ENCODE peak calls at places on chromosome 7, in eight cellular contexts. One of them, this sample, is unnamed.

GRCh38 chr7:1567082-1567771 is 2.6 kb downstream of the PSMG3 start:
- DNase-seq in posterior vena cava: no peak
- DNase-seq in body of pancreas: no peak
- DNase-seq in stimulated activated CD8-positive, alpha-beta memory T cell treated with anti-CD3 and anti-CD28 coated beads, Interleukin-4, amount 100 ng/mL, for 48 hours: no peak
- DNase-seq in CD4-positive, alpha-beta T cell: no peak
- DNase-seq in AG04449: no peak
- DNase-seq in lower leg skin: peak
- DNase-seq in epithelial cell of proximal tubule: peak
- DNase-seq in this sample: no peak

GRCh38 chr7:49112647-49113046 is 188.3 kb downstream of the CDC14C start:
- DNase-seq in posterior vena cava: no peak
- DNase-seq in body of pancreas: no peak
- DNase-seq in stimulated activated CD8-positive, alpha-beta memory T cell treated with anti-CD3 and anti-CD28 coated beads, Interleukin-4, amount 100 ng/mL, for 48 hours: no peak
- DNase-seq in CD4-positive, alpha-beta T cell: no peak
- DNase-seq in AG04449: no peak
- DNase-seq in lower leg skin: no peak
- DNase-seq in epithelial cell of proximal tubule: no peak
- DNase-seq in this sample: no peak

GRCh38 chr7:100137851-100138760 is 10.6 kb upstream of the LAMTOR4 start:
- DNase-seq in posterior vena cava: no peak
- DNase-seq in body of pancreas: no peak
- DNase-seq in stimulated activated CD8-positive, alpha-beta memory T cell treated with anti-CD3 and anti-CD28 coated beads, Interleukin-4, amount 100 ng/mL, for 48 hours: no peak
- DNase-seq in CD4-positive, alpha-beta T cell: no peak
- DNase-seq in AG04449: no peak
- DNase-seq in lower leg skin: no peak
- DNase-seq in epithelial cell of proximal tubule: no peak
- DNase-seq in this sample: no peak

GRCh38 chr7:6273917-6274630 is 1.6 kb upstream of the CYTH3 start:
- DNase-seq in posterior vena cava: no peak
- DNase-seq in body of pancreas: no peak
- DNase-seq in stimulated activated CD8-positive, alpha-beta memory T cell treated with anti-CD3 and anti-CD28 coated beads, Interleukin-4, amount 100 ng/mL, for 48 hours: no peak
- DNase-seq in CD4-positive, alpha-beta T cell: no peak
- DNase-seq in AG04449: no peak
- DNase-seq in lower leg skin: peak
- DNase-seq in epithelial cell of proximal tubule: no peak
- DNase-seq in this sample: no peak

GRCh38 chr7:85695041-85695990 is 508.5 kb upstream of the SEMA3D start:
- DNase-seq in posterior vena cava: no peak
- DNase-seq in body of pancreas: no peak
- DNase-seq in stimulated activated CD8-positive, alpha-beta memory T cell treated with anti-CD3 and anti-CD28 coated beads, Interleukin-4, amount 100 ng/mL, for 48 hours: no peak
- DNase-seq in CD4-positive, alpha-beta T cell: no peak
- DNase-seq in AG04449: no peak
- DNase-seq in lower leg skin: no peak
- DNase-seq in epithelial cell of proximal tubule: no peak
- DNase-seq in this sample: no peak

GRCh38 chr7:157521061-157521731 is 184.4 kb downstream of the DNAJB6 start:
- DNase-seq in posterior vena cava: peak
- DNase-seq in body of pancreas: peak
- DNase-seq in stimulated activated CD8-positive, alpha-beta memory T cell treated with anti-CD3 and anti-CD28 coated beads, Interleukin-4, amount 100 ng/mL, for 48 hours: peak
- DNase-seq in CD4-positive, alpha-beta T cell: no peak
- DNase-seq in AG04449: no peak
- DNase-seq in lower leg skin: peak
- DNase-seq in epithelial cell of proximal tubule: no peak
- DNase-seq in this sample: no peak

GRCh38 chr7:22628112-22628511 is 98.9 kb upstream of the IL6 start:
- DNase-seq in posterior vena cava: no peak
- DNase-seq in body of pancreas: no peak
- DNase-seq in stimulated activated CD8-positive, alpha-beta memory T cell treated with anti-CD3 and anti-CD28 coated beads, Interleukin-4, amount 100 ng/mL, for 48 hours: no peak
- DNase-seq in CD4-positive, alpha-beta T cell: no peak
- DNase-seq in AG04449: no peak
- DNase-seq in lower leg skin: no peak
- DNase-seq in epithelial cell of proximal tubule: no peak
- DNase-seq in this sample: no peak

GRCh38 chr7:138345567-138345966 is 114.5 kb upstream of the TRIM24 start:
- DNase-seq in posterior vena cava: no peak
- DNase-seq in body of pancreas: no peak
- DNase-seq in stimulated activated CD8-positive, alpha-beta memory T cell treated with anti-CD3 and anti-CD28 coated beads, Interleukin-4, amount 100 ng/mL, for 48 hours: no peak
- DNase-seq in CD4-positive, alpha-beta T cell: no peak
- DNase-seq in AG04449: no peak
- DNase-seq in lower leg skin: peak
- DNase-seq in epithelial cell of proximal tubule: no peak
- DNase-seq in this sample: no peak

GRCh38 chr7:81470084-81470723 is 299.6 kb downstream of the HGF start:
- DNase-seq in posterior vena cava: peak
- DNase-seq in body of pancreas: peak
- DNase-seq in stimulated activated CD8-positive, alpha-beta memory T cell treated with anti-CD3 and anti-CD28 coated beads, Interleukin-4, amount 100 ng/mL, for 48 hours: peak
- DNase-seq in CD4-positive, alpha-beta T cell: no peak
- DNase-seq in AG04449: no peak
- DNase-seq in lower leg skin: peak
- DNase-seq in epithelial cell of proximal tubule: no peak
- DNase-seq in this sample: peak

GRCh38 chr7:31336202-31337035 is 4.1 kb downstream of the NEUROD6 start:
- DNase-seq in posterior vena cava: no peak
- DNase-seq in body of pancreas: no peak
- DNase-seq in stimulated activated CD8-positive, alpha-beta memory T cell treated with anti-CD3 and anti-CD28 coated beads, Interleukin-4, amount 100 ng/mL, for 48 hours: no peak
- DNase-seq in CD4-positive, alpha-beta T cell: no peak
- DNase-seq in AG04449: no peak
- DNase-seq in lower leg skin: no peak
- DNase-seq in epithelial cell of proximal tubule: no peak
- DNase-seq in this sample: no peak

GRCh38 chr7:100156331-100157068 is 2.0 kb downstream of the TRAPPC14 start:
- DNase-seq in posterior vena cava: no peak
- DNase-seq in body of pancreas: no peak
- DNase-seq in stimulated activated CD8-positive, alpha-beta memory T cell treated with anti-CD3 and anti-CD28 coated beads, Interleukin-4, amount 100 ng/mL, for 48 hours: no peak
- DNase-seq in CD4-positive, alpha-beta T cell: no peak
- DNase-seq in AG04449: no peak
- DNase-seq in lower leg skin: no peak
- DNase-seq in epithelial cell of proximal tubule: no peak
- DNase-seq in this sample: no peak

GRCh38 chr7:38020134-38020533 is 99.7 kb downstream of the EPDR1 start:
- DNase-seq in posterior vena cava: no peak
- DNase-seq in body of pancreas: no peak
- DNase-seq in stimulated activated CD8-positive, alpha-beta memory T cell treated with anti-CD3 and anti-CD28 coated beads, Interleukin-4, amount 100 ng/mL, for 48 hours: no peak
- DNase-seq in CD4-positive, alpha-beta T cell: no peak
- DNase-seq in AG04449: no peak
- DNase-seq in lower leg skin: no peak
- DNase-seq in epithelial cell of proximal tubule: no peak
- DNase-seq in this sample: no peak

GRCh38 chr7:155058861-155059355 is 11.2 kb upstream of the HTR5A start:
- DNase-seq in posterior vena cava: no peak
- DNase-seq in body of pancreas: no peak
- DNase-seq in stimulated activated CD8-positive, alpha-beta memory T cell treated with anti-CD3 and anti-CD28 coated beads, Interleukin-4, amount 100 ng/mL, for 48 hours: no peak
- DNase-seq in CD4-positive, alpha-beta T cell: no peak
- DNase-seq in AG04449: no peak
- DNase-seq in lower leg skin: no peak
- DNase-seq in epithelial cell of proximal tubule: no peak
- DNase-seq in this sample: no peak

GRCh38 chr7:130909881-130910672 is 176.1 kb upstream of the KLF14 start:
- DNase-seq in posterior vena cava: no peak
- DNase-seq in body of pancreas: no peak
- DNase-seq in stimulated activated CD8-positive, alpha-beta memory T cell treated with anti-CD3 and anti-CD28 coated beads, Interleukin-4, amount 100 ng/mL, for 48 hours: peak
- DNase-seq in CD4-positive, alpha-beta T cell: no peak
- DNase-seq in AG04449: no peak
- DNase-seq in lower leg skin: no peak
- DNase-seq in epithelial cell of proximal tubule: no peak
- DNase-seq in this sample: no peak

GRCh38 chr7:158315881-158316280 is 271.7 kb downstream of the PTPRN2 start:
- DNase-seq in posterior vena cava: no peak
- DNase-seq in body of pancreas: no peak
- DNase-seq in stimulated activated CD8-positive, alpha-beta memory T cell treated with anti-CD3 and anti-CD28 coated beads, Interleukin-4, amount 100 ng/mL, for 48 hours: no peak
- DNase-seq in CD4-positive, alpha-beta T cell: no peak
- DNase-seq in AG04449: no peak
- DNase-seq in lower leg skin: no peak
- DNase-seq in epithelial cell of proximal tubule: no peak
- DNase-seq in this sample: no peak

GRCh38 chr7:41788556-41788955 is 85.7 kb upstream of the INHBA start:
- DNase-seq in posterior vena cava: no peak
- DNase-seq in body of pancreas: no peak
- DNase-seq in stimulated activated CD8-positive, alpha-beta memory T cell treated with anti-CD3 and anti-CD28 coated beads, Interleukin-4, amount 100 ng/mL, for 48 hours: no peak
- DNase-seq in CD4-positive, alpha-beta T cell: no peak
- DNase-seq in AG04449: no peak
- DNase-seq in lower leg skin: no peak
- DNase-seq in epithelial cell of proximal tubule: peak
- DNase-seq in this sample: no peak

GRCh38 chr7:30281791-30282190 is 2.6 kb upstream of the ZNRF2 start:
- DNase-seq in posterior vena cava: no peak
- DNase-seq in body of pancreas: no peak
- DNase-seq in stimulated activated CD8-positive, alpha-beta memory T cell treated with anti-CD3 and anti-CD28 coated beads, Interleukin-4, amount 100 ng/mL, for 48 hours: no peak
- DNase-seq in CD4-positive, alpha-beta T cell: no peak
- DNase-seq in AG04449: no peak
- DNase-seq in lower leg skin: no peak
- DNase-seq in epithelial cell of proximal tubule: no peak
- DNase-seq in this sample: no peak

GRCh38 chr7:10537764-10538163 is 435.9 kb upstream of the PHF14 start:
- DNase-seq in posterior vena cava: no peak
- DNase-seq in body of pancreas: no peak
- DNase-seq in stimulated activated CD8-positive, alpha-beta memory T cell treated with anti-CD3 and anti-CD28 coated beads, Interleukin-4, amount 100 ng/mL, for 48 hours: no peak
- DNase-seq in CD4-positive, alpha-beta T cell: no peak
- DNase-seq in AG04449: no peak
- DNase-seq in lower leg skin: no peak
- DNase-seq in epithelial cell of proximal tubule: no peak
- DNase-seq in this sample: peak

GRCh38 chr7:132575987-132576722 is at the start of gene PLXNA4:
- DNase-seq in posterior vena cava: no peak
- DNase-seq in body of pancreas: no peak
- DNase-seq in stimulated activated CD8-positive, alpha-beta memory T cell treated with anti-CD3 and anti-CD28 coated beads, Interleukin-4, amount 100 ng/mL, for 48 hours: no peak
- DNase-seq in CD4-positive, alpha-beta T cell: no peak
- DNase-seq in AG04449: no peak
- DNase-seq in lower leg skin: peak
- DNase-seq in epithelial cell of proximal tubule: no peak
- DNase-seq in this sample: no peak

GRCh38 chr7:114082934-114083647 is 164.3 kb upstream of the PPP1R3A start:
- DNase-seq in posterior vena cava: peak
- DNase-seq in body of pancreas: peak
- DNase-seq in stimulated activated CD8-positive, alpha-beta memory T cell treated with anti-CD3 and anti-CD28 coated beads, Interleukin-4, amount 100 ng/mL, for 48 hours: no peak
- DNase-seq in CD4-positive, alpha-beta T cell: no peak
- DNase-seq in AG04449: no peak
- DNase-seq in lower leg skin: peak
- DNase-seq in epithelial cell of proximal tubule: no peak
- DNase-seq in this sample: no peak

GRCh38 chr7:73308074-73308664 is 457 bp downstream of the NSUN5 start:
- DNase-seq in posterior vena cava: no peak
- DNase-seq in body of pancreas: peak
- DNase-seq in stimulated activated CD8-positive, alpha-beta memory T cell treated with anti-CD3 and anti-CD28 coated beads, Interleukin-4, amount 100 ng/mL, for 48 hours: no peak
- DNase-seq in CD4-positive, alpha-beta T cell: no peak
- DNase-seq in AG04449: no peak
- DNase-seq in lower leg skin: no peak
- DNase-seq in epithelial cell of proximal tubule: no peak
- DNase-seq in this sample: no peak

GRCh38 chr7:54792383-54792782 is 33.4 kb upstream of the SEC61G start:
- DNase-seq in posterior vena cava: no peak
- DNase-seq in body of pancreas: no peak
- DNase-seq in stimulated activated CD8-positive, alpha-beta memory T cell treated with anti-CD3 and anti-CD28 coated beads, Interleukin-4, amount 100 ng/mL, for 48 hours: no peak
- DNase-seq in CD4-positive, alpha-beta T cell: no peak
- DNase-seq in AG04449: no peak
- DNase-seq in lower leg skin: no peak
- DNase-seq in epithelial cell of proximal tubule: no peak
- DNase-seq in this sample: no peak

GRCh38 chr7:151838861-151839381 is 38.0 kb downstream of the PRKAG2 start:
- DNase-seq in posterior vena cava: peak
- DNase-seq in body of pancreas: no peak
- DNase-seq in stimulated activated CD8-positive, alpha-beta memory T cell treated with anti-CD3 and anti-CD28 coated beads, Interleukin-4, amount 100 ng/mL, for 48 hours: peak
- DNase-seq in CD4-positive, alpha-beta T cell: peak
- DNase-seq in AG04449: no peak
- DNase-seq in lower leg skin: no peak
- DNase-seq in epithelial cell of proximal tubule: no peak
- DNase-seq in this sample: peak

GRCh38 chr7:4715385-4715770 is 33.3 kb downstream of the FOXK1 start:
- DNase-seq in posterior vena cava: peak
- DNase-seq in body of pancreas: no peak
- DNase-seq in stimulated activated CD8-positive, alpha-beta memory T cell treated with anti-CD3 and anti-CD28 coated beads, Interleukin-4, amount 100 ng/mL, for 48 hours: no peak
- DNase-seq in CD4-positive, alpha-beta T cell: no peak
- DNase-seq in AG04449: no peak
- DNase-seq in lower leg skin: no peak
- DNase-seq in epithelial cell of proximal tubule: no peak
- DNase-seq in this sample: peak

GRCh38 chr7:155051355-155051754 is 18.8 kb upstream of the HTR5A start:
- DNase-seq in posterior vena cava: no peak
- DNase-seq in body of pancreas: no peak
- DNase-seq in stimulated activated CD8-positive, alpha-beta memory T cell treated with anti-CD3 and anti-CD28 coated beads, Interleukin-4, amount 100 ng/mL, for 48 hours: no peak
- DNase-seq in CD4-positive, alpha-beta T cell: no peak
- DNase-seq in AG04449: no peak
- DNase-seq in lower leg skin: no peak
- DNase-seq in epithelial cell of proximal tubule: no peak
- DNase-seq in this sample: no peak

This sample was measured in pons.